ENCODE peak calls at places on chromosomes 4 and X, in five cellular contexts. One of them, this sample, is unnamed.

GRCh38 chr4:14078311-14078710 is 450.8 kb upstream of the BOD1L1 start:
- DNase-seq in mucosa of descending colon: no peak
- DNase-seq in aorta: no peak
- DNase-seq in BJ: no peak
- DNase-seq in fibroblast of pulmonary artery: no peak
- DNase-seq in this sample: no peak

GRCh38 chrX:43866423-43866822 is 15.8 kb downstream of the MAOB start:
- DNase-seq in mucosa of descending colon: no peak
- DNase-seq in aorta: no peak
- DNase-seq in BJ: no peak
- DNase-seq in fibroblast of pulmonary artery: no peak
- DNase-seq in this sample: no peak

GRCh38 chr4:3106339-3107186 is 32.1 kb downstream of the HTT start:
- DNase-seq in mucosa of descending colon: peak
- DNase-seq in aorta: peak
- DNase-seq in BJ: peak
- DNase-seq in fibroblast of pulmonary artery: peak
- DNase-seq in this sample: peak

GRCh38 chr4:149706942-149707341 is 108.7 kb downstream of the IQCM start:
- DNase-seq in mucosa of descending colon: no peak
- DNase-seq in aorta: no peak
- DNase-seq in BJ: peak
- DNase-seq in fibroblast of pulmonary artery: peak
- DNase-seq in this sample: peak

GRCh38 chr4:2366252-2367192 is 51.9 kb downstream of the ZFYVE28 start:
- DNase-seq in mucosa of descending colon: peak
- DNase-seq in aorta: peak
- DNase-seq in BJ: no peak
- DNase-seq in fibroblast of pulmonary artery: no peak
- DNase-seq in this sample: no peak

GRCh38 chr4:140149851-140150635 is 3.9 kb downstream of the MAML3 start:
- DNase-seq in mucosa of descending colon: peak
- DNase-seq in aorta: peak
- DNase-seq in BJ: no peak
- DNase-seq in fibroblast of pulmonary artery: peak
- DNase-seq in this sample: no peak

GRCh38 chr4:7894098-7894676 is 45.5 kb downstream of the AFAP1 start:
- DNase-seq in mucosa of descending colon: no peak
- DNase-seq in aorta: peak
- DNase-seq in BJ: no peak
- DNase-seq in fibroblast of pulmonary artery: no peak
- DNase-seq in this sample: no peak

GRCh38 chrX:149493567-149494562 is 11.2 kb downstream of the IDS start:
- DNase-seq in mucosa of descending colon: no peak
- DNase-seq in aorta: no peak
- DNase-seq in BJ: no peak
- DNase-seq in fibroblast of pulmonary artery: no peak
- DNase-seq in this sample: no peak

GRCh38 chrX:14039344-14039743 is 9.7 kb upstream of the GEMIN8 start:
- DNase-seq in mucosa of descending colon: no peak
- DNase-seq in aorta: no peak
- DNase-seq in BJ: no peak
- DNase-seq in fibroblast of pulmonary artery: peak
- DNase-seq in this sample: no peak

GRCh38 chr4:77076889-77077635 is 1.3 kb upstream of the CCNI start:
- DNase-seq in mucosa of descending colon: no peak
- DNase-seq in aorta: no peak
- DNase-seq in BJ: no peak
- DNase-seq in fibroblast of pulmonary artery: no peak
- DNase-seq in this sample: no peak

GRCh38 chrX:49876750-49877149 is 2.5 kb upstream of the USP27X start:
- DNase-seq in mucosa of descending colon: no peak
- DNase-seq in aorta: no peak
- DNase-seq in BJ: no peak
- DNase-seq in fibroblast of pulmonary artery: peak
- DNase-seq in this sample: no peak

GRCh38 chr4:101843054-101843453 is 52.5 kb downstream of the BANK1 start:
- DNase-seq in mucosa of descending colon: no peak
- DNase-seq in aorta: no peak
- DNase-seq in BJ: no peak
- DNase-seq in fibroblast of pulmonary artery: no peak
- DNase-seq in this sample: no peak

GRCh38 chr4:165027762-165028402 is 3.9 kb upstream of the TRIM60 start:
- DNase-seq in mucosa of descending colon: no peak
- DNase-seq in aorta: no peak
- DNase-seq in BJ: no peak
- DNase-seq in fibroblast of pulmonary artery: peak
- DNase-seq in this sample: no peak

GRCh38 chrX:53086464-53086863 is 4.3 kb downstream of the TSPYL2 start:
- DNase-seq in mucosa of descending colon: no peak
- DNase-seq in aorta: no peak
- DNase-seq in BJ: no peak
- DNase-seq in fibroblast of pulmonary artery: peak
- DNase-seq in this sample: no peak

GRCh38 chr4:75786938-75787337 is 62.6 kb downstream of the USO1 start:
- DNase-seq in mucosa of descending colon: no peak
- DNase-seq in aorta: no peak
- DNase-seq in BJ: no peak
- DNase-seq in fibroblast of pulmonary artery: no peak
- DNase-seq in this sample: no peak

GRCh38 chr4:2058264-2059033 is 678 bp upstream of the NAT8L start:
- DNase-seq in mucosa of descending colon: peak
- DNase-seq in aorta: no peak
- DNase-seq in BJ: no peak
- DNase-seq in fibroblast of pulmonary artery: no peak
- DNase-seq in this sample: no peak

GRCh38 chrX:131783555-131784338 is 239.4 kb upstream of the STK26 start:
- DNase-seq in mucosa of descending colon: no peak
- DNase-seq in aorta: no peak
- DNase-seq in BJ: no peak
- DNase-seq in fibroblast of pulmonary artery: no peak
- DNase-seq in this sample: no peak

GRCh38 chrX:41589634-41590270 is 99.0 kb upstream of the GPR34 start:
- DNase-seq in mucosa of descending colon: no peak
- DNase-seq in aorta: no peak
- DNase-seq in BJ: peak
- DNase-seq in fibroblast of pulmonary artery: peak
- DNase-seq in this sample: peak

GRCh38 chr4:10237131-10237530 is 120.5 kb upstream of the WDR1 start:
- DNase-seq in mucosa of descending colon: no peak
- DNase-seq in aorta: no peak
- DNase-seq in BJ: no peak
- DNase-seq in fibroblast of pulmonary artery: no peak
- DNase-seq in this sample: no peak

GRCh38 chr4:138310991-138311390 is 68.8 kb upstream of the SLC7A11 start:
- DNase-seq in mucosa of descending colon: no peak
- DNase-seq in aorta: no peak
- DNase-seq in BJ: no peak
- DNase-seq in fibroblast of pulmonary artery: peak
- DNase-seq in this sample: no peak

GRCh38 chr4:184398741-184399504 is 75.4 kb downstream of the IRF2 start:
- DNase-seq in mucosa of descending colon: no peak
- DNase-seq in aorta: no peak
- DNase-seq in BJ: no peak
- DNase-seq in fibroblast of pulmonary artery: no peak
- DNase-seq in this sample: no peak

GRCh38 chr4:87911252-87911774 is 64.2 kb upstream of the SPP1 start:
- DNase-seq in mucosa of descending colon: no peak
- DNase-seq in aorta: no peak
- DNase-seq in BJ: no peak
- DNase-seq in fibroblast of pulmonary artery: peak
- DNase-seq in this sample: no peak

GRCh38 chrX:136198010-136198409 is 50.7 kb downstream of the FHL1 start:
- DNase-seq in mucosa of descending colon: no peak
- DNase-seq in aorta: no peak
- DNase-seq in BJ: no peak
- DNase-seq in fibroblast of pulmonary artery: no peak
- DNase-seq in this sample: no peak
- H3K4me3 ChIP-seq in mucosa of descending colon: no peak
- H3K4me3 ChIP-seq in aorta: peak
- H3K4me3 ChIP-seq in BJ: peak
- H3K4me3 ChIP-seq in fibroblast of pulmonary artery: no peak
- H3K4me3 ChIP-seq in this sample: no peak

DNA sequence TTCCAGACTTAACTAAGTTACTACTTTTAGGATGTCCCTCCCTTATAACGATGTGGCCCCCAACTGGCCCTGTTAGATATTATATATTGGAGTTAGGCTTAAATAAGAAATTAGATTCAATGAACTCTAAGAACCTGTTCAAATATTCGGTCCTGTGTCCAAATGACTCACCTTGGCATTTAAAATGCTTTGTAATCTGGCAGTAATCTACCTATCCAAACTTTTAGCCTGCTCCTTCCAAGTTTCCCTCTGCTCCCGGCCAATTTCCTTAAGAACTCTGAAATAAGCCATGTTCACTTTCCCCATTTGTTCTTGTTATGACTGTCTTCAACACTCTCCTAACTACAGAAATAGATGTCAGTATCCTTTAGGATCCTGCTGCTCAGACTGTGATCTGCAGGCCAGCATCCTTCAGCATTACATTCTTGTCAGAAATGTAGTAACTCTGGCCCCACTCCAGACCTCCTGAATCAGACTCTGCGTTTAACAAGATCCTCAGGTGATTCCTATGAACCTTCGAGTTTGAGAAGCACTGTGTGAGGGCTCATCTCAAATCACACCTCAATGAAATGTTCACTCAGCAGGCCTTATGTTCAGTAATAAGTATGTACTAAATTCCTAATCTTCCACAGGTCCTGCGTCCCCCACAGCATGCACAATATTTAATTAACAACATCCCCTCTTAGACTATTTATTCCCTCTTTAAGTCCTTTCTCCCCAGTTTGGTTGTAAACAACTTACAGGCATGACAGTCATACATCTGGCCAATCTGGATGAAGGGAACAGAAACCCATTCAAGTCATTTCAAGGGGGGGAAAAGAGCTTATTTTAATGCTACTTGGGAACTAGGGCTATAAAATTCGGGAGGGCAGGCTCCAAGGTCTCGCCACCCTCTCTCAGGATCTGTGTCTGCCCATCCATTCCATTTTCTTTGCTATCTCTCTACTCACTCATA is 3.0 kb downstream of the ATP8A1 start:
- DNase-seq in mucosa of descending colon: no peak
- DNase-seq in aorta: no peak
- DNase-seq in BJ: no peak
- DNase-seq in fibroblast of pulmonary artery: no peak
- DNase-seq in this sample: no peak
- H3K4me3 ChIP-seq in mucosa of descending colon: no peak
- H3K4me3 ChIP-seq in aorta: no peak
- H3K4me3 ChIP-seq in BJ: no peak
- H3K4me3 ChIP-seq in fibroblast of pulmonary artery: no peak
- H3K4me3 ChIP-seq in this sample: peak

DNA sequence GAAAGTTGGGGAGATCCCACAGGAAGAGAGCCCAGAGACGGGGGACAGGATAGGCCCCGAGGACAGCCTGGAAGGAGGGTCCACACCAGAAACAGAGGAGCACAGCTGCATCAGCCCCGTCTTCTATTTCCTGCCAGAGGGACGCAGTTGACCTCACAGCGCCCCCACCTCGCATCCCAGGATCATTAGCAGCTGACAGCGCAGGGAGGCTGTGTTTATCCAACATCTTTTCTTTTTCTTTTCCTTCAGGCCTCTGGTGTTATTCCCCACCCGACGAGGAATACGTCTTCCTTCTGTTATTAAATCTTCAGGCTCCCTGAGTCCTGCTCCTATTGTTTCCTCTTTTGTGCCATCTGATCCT is 75.4 kb downstream of the DCHS2 start:
- DNase-seq in mucosa of descending colon: no peak
- DNase-seq in aorta: no peak
- DNase-seq in BJ: no peak
- DNase-seq in fibroblast of pulmonary artery: no peak
- DNase-seq in this sample: no peak
- H3K4me3 ChIP-seq in mucosa of descending colon: no peak
- H3K4me3 ChIP-seq in aorta: peak
- H3K4me3 ChIP-seq in BJ: peak
- H3K4me3 ChIP-seq in fibroblast of pulmonary artery: peak
- H3K4me3 ChIP-seq in this sample: peak

DNA sequence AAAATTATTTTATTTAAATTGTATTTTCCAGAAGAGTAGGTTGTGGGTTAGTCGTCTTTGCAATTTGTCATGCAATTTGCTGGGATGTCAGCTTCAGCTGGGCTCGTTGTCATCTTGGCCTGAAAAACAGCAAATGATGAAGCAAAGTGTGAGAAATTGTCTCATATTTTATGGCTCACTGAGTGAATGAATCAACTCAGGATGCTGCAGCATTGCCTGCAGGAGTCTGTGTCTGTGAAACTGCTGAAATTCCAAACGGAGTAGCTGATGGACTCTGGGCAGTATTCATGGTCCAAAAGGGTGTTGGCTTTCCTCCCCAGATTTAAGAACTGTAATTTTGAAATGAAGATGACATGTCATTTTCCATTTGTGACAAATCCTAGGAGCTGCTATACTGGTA is 37.2 kb downstream of the CXCL8 start:
- DNase-seq in mucosa of descending colon: no peak
- DNase-seq in aorta: no peak
- DNase-seq in BJ: no peak
- DNase-seq in fibroblast of pulmonary artery: peak
- DNase-seq in this sample: peak
- H3K4me3 ChIP-seq in mucosa of descending colon: no peak
- H3K4me3 ChIP-seq in aorta: no peak
- H3K4me3 ChIP-seq in BJ: no peak
- H3K4me3 ChIP-seq in fibroblast of pulmonary artery: no peak
- H3K4me3 ChIP-seq in this sample: no peak

GRCh38 chr4:40627540-40627939 is 2.1 kb downstream of the RBM47 start:
- DNase-seq in mucosa of descending colon: no peak
- DNase-seq in aorta: no peak
- DNase-seq in BJ: no peak
- DNase-seq in fibroblast of pulmonary artery: no peak
- DNase-seq in this sample: no peak
- H3K4me3 ChIP-seq in mucosa of descending colon: no peak
- H3K4me3 ChIP-seq in aorta: no peak
- H3K4me3 ChIP-seq in BJ: no peak
- H3K4me3 ChIP-seq in fibroblast of pulmonary artery: no peak
- H3K4me3 ChIP-seq in this sample: peak